ENCODE peak calls at places on chromosomes 12 and 14, in five cellular contexts. E is sigmoid colon, J is HCT116, R is prostate gland, S is HepG2. Y is an unnamed sample. For H3K4me1, the result is how much of the 10 kb centered on the place peaks cover.

GRCh38 chr12:52557481-52557880 is 4.5 kb upstream of the KRT71 start:
- DNase-seq in E (no peak), J (no peak), R (no peak), S (no peak), Y (no peak)

GRCh38 chr14:50403433-50403832 is 6.8 kb upstream of the CDKL1 start:
- DNase-seq in E (no peak), J (no peak), R (no peak), S (no peak), Y (no peak)

GRCh38 chr12:122029620-122030426 is 8.1 kb downstream of the BCL7A start:
- DNase-seq in E (no peak), J (no peak), R (no peak), S (no peak), Y (peak)

GRCh38 chr14:46651526-46652144 is at the start of gene RPL10L:
- DNase-seq in E (no peak), J (no peak), R (no peak), S (no peak), Y (no peak)

GRCh38 chr12:24487606-24488005 is 461.3 kb downstream of the BCAT1 start:
- DNase-seq in E (no peak), J (no peak), R (no peak), S (no peak), Y (no peak)

GRCh38 chr12:15712823-15713663 is 76.1 kb downstream of the EPS8 start:
- DNase-seq in E (peak), J (no peak), R (no peak), S (peak), Y (no peak)

GRCh38 chr14:104150201-104151027 is 12.0 kb downstream of the KIF26A start:
- DNase-seq in E (no peak), J (no peak), R (no peak), S (no peak), Y (no peak)

GRCh38 chr14:85471744-85472143 is 58.2 kb upstream of the FLRT2 start:
- DNase-seq in E (no peak), J (no peak), R (no peak), S (peak), Y (no peak)

GRCh38 chr12:51643951-51644350 is 52.9 kb downstream of the SCN8A start:
- DNase-seq in E (no peak), J (no peak), R (no peak), S (no peak), Y (no peak)

GRCh38 chr12:46770501-46771183 is 55.2 kb downstream of the SLC38A4 start:
- DNase-seq in E (no peak), J (no peak), R (no peak), S (peak), Y (no peak)

GRCh38 chr12:111409403-111410228 is 3.9 kb downstream of the SH2B3 start:
- DNase-seq in E (peak), J (no peak), R (no peak), S (no peak), Y (no peak)

DNA sequence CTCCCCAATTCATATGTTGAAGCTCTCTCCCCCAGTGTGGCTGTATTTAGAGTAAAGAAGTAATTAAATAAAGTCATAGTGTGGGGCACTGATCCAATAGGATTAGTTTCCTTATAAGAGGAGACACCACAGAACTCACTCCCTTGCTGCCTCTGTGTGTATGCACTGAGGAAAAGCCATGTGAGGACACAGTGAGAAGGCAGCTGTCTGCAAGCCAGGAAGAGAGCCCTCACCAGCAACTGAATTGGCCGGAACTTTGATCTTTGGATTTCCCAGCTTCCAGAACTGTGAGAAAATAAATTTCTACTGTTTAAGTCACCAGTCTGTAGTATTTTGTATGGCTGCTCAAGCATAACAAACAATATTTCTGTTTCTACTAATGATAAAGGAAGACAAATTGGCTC is 368.7 kb upstream of the PRICKLE1 start:
- DNase-seq in E (no peak), J (no peak), R (no peak), S (no peak), Y (no peak)
- H3K4me1 ChIP-seq in E (under half), J (under half), R (under half), S (under half), Y (under half)

GRCh38 chr12:31020385-31021166 is 53.1 kb upstream of the DDX11 start:
- DNase-seq in E (peak), J (no peak), R (no peak), S (no peak), Y (no peak)
- H3K27ac ChIP-seq in E (no peak), J (no peak), R (no peak), S (no peak), Y (no peak)

DNA sequence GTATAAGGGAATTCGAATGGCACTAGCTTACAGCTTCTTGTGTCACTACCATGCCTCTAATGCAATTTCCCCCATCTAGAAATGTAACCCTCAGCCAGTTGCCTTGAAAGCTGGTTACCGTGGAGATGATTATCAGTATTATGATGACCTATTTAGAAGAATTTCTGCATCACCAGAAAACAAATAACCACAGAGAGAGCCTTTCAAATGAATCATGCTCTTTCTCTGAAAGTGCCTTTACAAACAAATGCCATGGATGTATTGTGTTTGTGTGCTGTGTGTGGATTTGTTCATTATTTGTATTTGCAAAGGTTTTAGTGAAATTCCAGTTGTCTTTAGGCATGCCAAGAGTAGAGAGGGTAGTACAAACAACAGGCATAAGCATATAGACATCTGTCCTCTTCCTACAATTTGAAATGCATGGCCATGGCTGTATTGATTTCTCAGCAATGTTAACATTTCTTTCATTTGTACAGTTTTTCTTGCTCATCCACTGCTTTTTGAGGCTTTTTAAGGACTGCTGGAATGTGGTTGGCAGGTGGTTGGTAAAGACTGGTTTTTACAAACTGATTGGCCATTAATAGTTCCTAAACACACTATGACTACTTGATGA is 266.5 kb downstream of the PAWR start:
- DNase-seq in E (no peak), J (no peak), R (no peak), S (peak), Y (no peak)
- TF ChIP-seq POLR2AphosphoS5 in E (no peak), J (no peak), R (no peak), S (no peak), Y (peak)

GRCh38 chr14:68467425-68467824 is 325.4 kb downstream of the ZFP36L1 start:
- DNase-seq in E (no peak), J (no peak), R (no peak), S (no peak), Y (no peak)
- H3K4me1 ChIP-seq in E (under half), J (half or more), R (under half), S (under half), Y (under half)

DNA sequence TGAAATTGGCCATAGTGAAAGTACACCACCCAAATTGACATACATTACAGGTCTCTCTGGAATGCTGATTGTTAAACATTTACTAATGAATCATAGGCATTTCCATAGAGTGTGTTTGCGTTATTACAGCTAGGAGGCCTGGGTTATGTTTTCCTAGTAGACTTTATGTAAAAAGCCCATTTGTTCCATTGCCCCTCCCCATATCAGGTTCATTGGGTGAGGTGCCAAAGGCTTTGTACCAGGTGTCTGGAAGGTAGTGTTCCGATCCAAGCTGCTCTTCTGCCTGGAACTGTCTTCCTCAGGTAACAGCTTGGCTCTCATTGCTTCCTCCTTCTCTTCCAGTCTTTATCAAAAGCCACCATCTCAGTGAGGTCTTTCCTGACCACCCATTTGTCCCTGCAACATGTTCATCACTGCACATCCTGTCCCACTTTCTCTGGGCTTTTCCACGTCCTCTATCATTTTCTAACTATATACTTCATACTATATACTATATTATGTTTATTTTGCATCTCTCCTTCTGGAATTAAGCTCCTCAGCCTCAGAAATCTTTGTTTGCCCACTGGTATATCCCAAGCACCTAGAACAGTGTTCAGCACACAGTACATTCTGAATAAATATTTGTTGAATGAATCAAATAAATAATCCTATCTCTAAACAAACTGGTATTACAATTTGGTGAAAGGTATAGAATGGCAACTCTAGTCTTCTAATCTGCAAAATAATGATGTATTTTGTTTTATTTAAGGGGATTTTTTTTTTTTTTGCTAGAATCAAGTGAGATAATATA is 252.3 kb downstream of the KTN1 start:
- DNase-seq in E (no peak), J (no peak), R (no peak), S (peak), Y (no peak)
- H3K27ac ChIP-seq in E (no peak), J (no peak), R (no peak), S (peak), Y (no peak)

GRCh38 chr12:49636979-49637378 is 13.6 kb downstream of the PRPF40B start:
- DNase-seq in E (peak), J (peak), R (peak), S (peak), Y (no peak)
- TF ChIP-seq POLR2AphosphoS5 in E (peak), J (no peak), R (peak), S (no peak), Y (no peak)

GRCh38 chr14:22556021-22556989 is 32.7 kb downstream of the DAD1 start:
- DNase-seq in E (peak), J (no peak), R (peak), S (no peak), Y (peak)

GRCh38 chr14:22558221-22558913 is 30.7 kb downstream of the DAD1 start:
- DNase-seq in E (no peak), J (no peak), R (no peak), S (peak), Y (no peak)

GRCh38 chr14:22559041-22559440 is 30.0 kb downstream of the DAD1 start:
- DNase-seq in E (no peak), J (no peak), R (no peak), S (no peak), Y (no peak)

GRCh38 chr14:22556990-22557623 is 31.9 kb downstream of the DAD1 start:
- DNase-seq in E (peak), J (peak), R (peak), S (peak), Y (peak)

GRCh38 chr14:22557846-22558220 is 31.2 kb downstream of the DAD1 start:
- DNase-seq in E (no peak), J (no peak), R (no peak), S (no peak), Y (no peak)
- H3K4me1 ChIP-seq in E (under half), J (under half), R (under half), S (half or more), Y (under half)

GRCh38 chr12:29216797-29217583 is 67.9 kb downstream of the FAR2 start:
- DNase-seq in E (no peak), J (no peak), R (no peak), S (no peak), Y (no peak)
- H3K27ac ChIP-seq in E (no peak), J (no peak), R (no peak), S (no peak), Y (no peak)

DNA sequence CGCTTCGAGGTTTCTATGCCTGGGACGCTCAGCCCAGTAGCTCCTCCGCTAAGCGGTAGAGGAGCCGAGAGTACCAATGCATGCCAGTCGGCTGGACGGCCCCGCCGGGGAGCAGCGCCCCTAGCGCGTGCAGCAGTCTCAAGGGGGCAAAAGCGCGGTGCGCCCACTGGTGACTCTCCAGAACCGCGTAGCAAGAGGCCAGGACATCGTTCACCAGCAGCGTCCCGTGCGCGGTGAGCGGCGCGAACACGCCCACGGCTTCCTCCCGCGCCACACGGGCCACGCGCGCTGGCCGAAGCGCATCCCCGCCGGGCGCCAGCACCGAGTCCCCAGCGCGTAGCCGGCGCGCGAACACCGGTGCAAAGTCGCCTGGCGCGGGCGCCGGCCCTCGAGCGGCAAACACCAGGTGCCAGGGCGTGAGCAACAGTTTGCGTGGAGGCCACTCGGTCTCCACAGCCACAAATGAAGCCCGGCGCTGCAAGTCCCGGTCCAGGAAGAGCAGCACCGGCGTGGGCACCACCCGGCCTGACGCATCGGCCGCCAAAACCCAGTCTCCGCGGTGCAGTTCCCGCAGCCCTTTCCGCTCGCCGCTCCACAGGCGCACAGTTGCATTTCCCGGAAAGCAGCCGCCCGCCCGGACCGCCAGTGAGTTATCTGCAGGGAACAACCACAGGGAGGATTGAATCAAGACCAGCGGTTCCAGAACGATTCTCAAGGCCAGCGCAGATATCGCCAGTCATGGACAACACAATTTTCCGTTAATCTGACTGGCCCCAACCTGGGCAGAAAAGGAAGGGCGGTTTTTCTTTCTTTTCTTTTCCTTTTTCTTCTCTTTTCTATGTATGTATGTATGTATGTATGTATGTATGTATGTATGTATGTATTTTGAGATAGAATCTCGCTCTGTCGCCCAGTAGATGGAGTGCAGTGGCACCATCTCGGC is 4.5 kb downstream of the DHH start:
- DNase-seq in E (no peak), J (no peak), R (no peak), S (no peak), Y (no peak)
- TF ChIP-seq POLR2AphosphoS5 in E (no peak), J (no peak), R (no peak), S (no peak), Y (no peak)

GRCh38 chr14:61703342-61704129 is 8.2 kb downstream of the HIF1A start:
- DNase-seq in E (no peak), J (no peak), R (no peak), S (no peak), Y (no peak)
- H3K4me1 ChIP-seq in E (under half), J (under half), R (under half), S (half or more), Y (under half)

Y was measured in breast epithelium.